ENCODE peak calls at places on chromosomes 1 and 21, in five cellular contexts. One of them, this sample, is unnamed.
A peak's percentile ranks its signal among the peaks of the same experiment; 100 is the strongest.

GRCh38 chr1:11746092-11746491 is 10.2 kb downstream of the AGTRAP start:
- DNase-seq in psoas muscle: no peak
- DNase-seq in suprapubic skin: no peak
- DNase-seq in NCI-H524: no peak
- DNase-seq in Calu3: no peak
- DNase-seq in this sample: no peak

GRCh38 chr1:44318097-44319088 is 36.7 kb downstream of the ERI3 start:
- DNase-seq in psoas muscle: no peak
- DNase-seq in suprapubic skin: no peak
- DNase-seq in NCI-H524: peak; percentile 42
- DNase-seq in Calu3: peak; percentile 62
- DNase-seq in this sample: peak; percentile 1

GRCh38 chr1:224894915-224895314 is 34.6 kb upstream of the DNAH14 start:
- DNase-seq in psoas muscle: no peak
- DNase-seq in suprapubic skin: no peak
- DNase-seq in NCI-H524: peak; percentile 1
- DNase-seq in Calu3: no peak
- DNase-seq in this sample: no peak

GRCh38 chr1:155226910-155227260 is 18.4 kb downstream of the MTX1 start:
- DNase-seq in psoas muscle: peak; percentile 77
- DNase-seq in suprapubic skin: no peak
- DNase-seq in NCI-H524: peak; percentile 35
- DNase-seq in Calu3: peak; percentile 67
- DNase-seq in this sample: no peak

GRCh38 chr1:99801584-99801983 is 35.1 kb upstream of the FRRS1 start:
- DNase-seq in psoas muscle: no peak
- DNase-seq in suprapubic skin: no peak
- DNase-seq in NCI-H524: no peak
- DNase-seq in Calu3: no peak
- DNase-seq in this sample: no peak

GRCh38 chr21:41754481-41754891 is 12.4 kb downstream of the RIPK4 start:
- DNase-seq in psoas muscle: no peak
- DNase-seq in suprapubic skin: no peak
- DNase-seq in NCI-H524: no peak
- DNase-seq in Calu3: no peak
- DNase-seq in this sample: no peak

GRCh38 chr1:156947127-156947526 is 26.7 kb downstream of the LRRC71 start:
- DNase-seq in psoas muscle: no peak
- DNase-seq in suprapubic skin: peak; percentile 78
- DNase-seq in NCI-H524: no peak
- DNase-seq in Calu3: no peak
- DNase-seq in this sample: no peak

GRCh38 chr1:212188599-212189351 is 96.4 kb upstream of the PPP2R5A start:
- DNase-seq in psoas muscle: no peak
- DNase-seq in suprapubic skin: no peak
- DNase-seq in NCI-H524: no peak
- DNase-seq in Calu3: no peak
- DNase-seq in this sample: no peak

GRCh38 chr1:227333423-227333822 is 15.1 kb upstream of the CDC42BPA start:
- DNase-seq in psoas muscle: no peak
- DNase-seq in suprapubic skin: no peak
- DNase-seq in NCI-H524: no peak
- DNase-seq in Calu3: no peak
- DNase-seq in this sample: no peak

GRCh38 chr1:202078211-202078610 is 44.5 kb upstream of the GPR37L1 start:
- DNase-seq in psoas muscle: no peak
- DNase-seq in suprapubic skin: no peak
- DNase-seq in NCI-H524: peak; percentile 50
- DNase-seq in Calu3: no peak
- DNase-seq in this sample: no peak

GRCh38 chr1:158124999-158125398 is 55.7 kb upstream of the CD1D start:
- DNase-seq in psoas muscle: peak; percentile 87
- DNase-seq in suprapubic skin: peak; percentile 88
- DNase-seq in NCI-H524: peak; percentile 55
- DNase-seq in Calu3: peak; percentile 85
- DNase-seq in this sample: peak; percentile 39

GRCh38 chr1:43978551-43979260 is at the start of gene B4GALT2:
- DNase-seq in psoas muscle: peak; percentile 74
- DNase-seq in suprapubic skin: peak; percentile 78
- DNase-seq in NCI-H524: no peak
- DNase-seq in Calu3: peak; percentile 60
- DNase-seq in this sample: peak; percentile 18

This sample was measured in activated effector memory CD4-positive, alpha-beta T cell treated with Interleukin-2 at 50 U/mL for 16 hours.